ENCODE peak calls at places on chromosomes 3 and 15, in four cellular contexts. I is HAP-1, L is uterus, C is fibroblast of the aortic adventitia. V is an unnamed sample.

GRCh38 chr3:122754867-122755835 is 38.5 kb downstream of the HSPBAP1 start:
- DNase-seq in I (peak; percentile 51), C (peak; percentile 52), L (no peak), V (no peak)

GRCh38 chr15:51589881-51590570 is 32.5 kb downstream of the DMXL2 start:
- DNase-seq in I (no peak), C (no peak), L (no peak), V (no peak)

GRCh38 chr3:89787995-89788394 is 680.6 kb downstream of the EPHA3 start:
- DNase-seq in C (no peak), L (no peak), I (no peak), V (no peak)

GRCh38 chr15:79680721-79681120 is 216.1 kb downstream of the MTHFS start:
- DNase-seq in L (no peak), C (peak; percentile 66), I (no peak), V (peak; percentile 28)

GRCh38 chr15:101445562-101446526 is 43.7 kb downstream of the PCSK6 start:
- DNase-seq in L (no peak), C (peak; percentile 71), I (no peak), V (no peak)

GRCh38 chr15:61195116-61196002 is 33.7 kb downstream of the RORA start:
- DNase-seq in I (peak; percentile 51), L (no peak), C (peak; percentile 55), V (no peak)

GRCh38 chr3:195162033-195162669 is 108.8 kb downstream of the XXYLT1 start:
- DNase-seq in L (no peak), I (no peak), C (no peak), V (no peak)

GRCh38 chr3:144142151-144142855 is 170.7 kb downstream of the DIPK2A start:
- DNase-seq in I (no peak), L (peak; percentile 16), C (peak; percentile 48), V (no peak)

GRCh38 chr3:45659661-45660566 is 29.3 kb upstream of the SACM1L start:
- DNase-seq in C (peak; percentile 94), I (peak; percentile 52), L (peak; percentile 79), V (no peak)

GRCh38 chr3:113161661-113162060 is 49.7 kb upstream of the BOC start:
- DNase-seq in C (no peak), L (no peak), I (no peak), V (no peak)

GRCh38 chr3:125055165-125055912 is 458 bp downstream of the HEG1 start:
- DNase-seq in C (peak; percentile 37), L (peak; percentile 56), I (no peak), V (no peak)

GRCh38 chr3:50464578-50464977 is 38.9 kb downstream of the CACNA2D2 start:
- DNase-seq in C (no peak), I (no peak), L (no peak), V (no peak)

GRCh38 chr3:116473602-116474001 is 28.3 kb upstream of the LSAMP start:
- DNase-seq in I (no peak), L (no peak), C (no peak), V (peak; percentile 6)

GRCh38 chr3:55556622-55557531 is 69.8 kb upstream of the WNT5A start:
- DNase-seq in I (peak; percentile 70), L (no peak), C (no peak), V (no peak)

GRCh38 chr15:72011291-72011940 is 106.5 kb downstream of the MYO9A start:
- DNase-seq in C (peak; percentile 1), I (peak; percentile 63), L (no peak), V (peak; percentile 3)

GRCh38 chr3:126837773-126838172 is 133.7 kb downstream of the CHCHD6 start:
- DNase-seq in C (no peak), I (no peak), L (no peak), V (no peak)

GRCh38 chr15:33007295-33007855 is 187.1 kb downstream of the FMN1 start:
- DNase-seq in C (peak; percentile 58), I (peak; percentile 15), L (no peak), V (peak; percentile 75)

GRCh38 chr3:157176108-157176507 is 16.2 kb upstream of the CCNL1 start:
- DNase-seq in L (no peak), C (peak; percentile 50), I (no peak), V (no peak)

GRCh38 chr15:100588638-100589242 is 13.2 kb downstream of the LINS1 start:
- DNase-seq in L (no peak), C (peak; percentile 5), I (no peak), V (no peak)

GRCh38 chr15:22902981-22903380 is 64.5 kb downstream of the NIPA2 start:
- DNase-seq in C (no peak), L (no peak), I (no peak), V (no peak)

GRCh38 chr15:95024388-95024787 is 793.0 kb downstream of the MCTP2 start:
- DNase-seq in C (peak; percentile 14), L (no peak), I (peak; percentile 5), V (no peak)

GRCh38 chr3:132417695-132418520 is 606 bp downstream of the DNAJC13 start:
- DNase-seq in L (no peak), C (peak; percentile 71), I (peak; percentile 76), V (no peak)

GRCh38 chr3:157335677-157336076 is 101.0 kb upstream of the PTX3 start:
- DNase-seq in L (no peak), I (no peak), C (peak; percentile 49), V (peak; percentile 47)

GRCh38 chr15:56082263-56082761 is 88.9 kb upstream of the NEDD4 start:
- DNase-seq in I (no peak), C (no peak), L (no peak), V (no peak)

GRCh38 chr3:125072310-125072709 is 16.5 kb upstream of the HEG1 start:
- DNase-seq in C (peak; percentile 28), L (no peak), I (no peak), V (no peak)

GRCh38 chr3:30752961-30753360 is 141.5 kb downstream of the GADL1 start:
- DNase-seq in L (no peak), I (no peak), C (peak; percentile 84), V (no peak)

GRCh38 chr3:194058189-194058571 is 77.8 kb upstream of the HES1 start:
- DNase-seq in L (peak; percentile 38), C (peak; percentile 46), I (peak; percentile 81), V (no peak)

GRCh38 chr15:78056714-78057269 is 20.7 kb downstream of the TBC1D2B start:
- DNase-seq in C (peak; percentile 69), I (no peak), L (no peak), V (no peak)
- H3K4me3 ChIP-seq in C (no peak overlapping the region), I (no peak overlapping the region), L (no peak overlapping the region), V (peak overlapping the region; percentile 6)

GRCh38 chr15:98442379-98442833 is 205.9 kb upstream of the IGF1R start:
- DNase-seq in I (peak; percentile 64), L (peak; percentile 39), C (peak; percentile 81), V (peak; percentile 43)
- H3K4me3 ChIP-seq in I (no peak overlapping the region), L (no peak overlapping the region), C (no peak overlapping the region), V (no peak overlapping the region)

GRCh38 chr15:40291088-40291574 is 8.3 kb upstream of the ANKRD63 start:
- DNase-seq in C (peak; percentile 56), I (no peak), L (peak; percentile 36), V (no peak)
- H3K4me3 ChIP-seq in C (peak overlapping the region; percentile 49), I (no peak overlapping the region), L (peak overlapping the region; percentile 25), V (no peak overlapping the region)

GRCh38 chr15:41501961-41502786 is 8.5 kb downstream of the ITPKA start:
- DNase-seq in I (no peak), C (no peak), L (no peak), V (no peak)

GRCh38 chr15:41502787-41503668 is 9.4 kb downstream of the ITPKA start:
- DNase-seq in L (no peak), I (no peak), C (no peak), V (no peak)

GRCh38 chr15:41503669-41504010 is 10.0 kb downstream of the ITPKA start:
- DNase-seq in C (no peak), L (no peak), I (no peak), V (no peak)

GRCh38 chr15:41499109-41499851 is 5.6 kb downstream of the ITPKA start:
- DNase-seq in I (no peak), L (no peak), C (no peak), V (no peak)

GRCh38 chr15:41501191-41501917 is 7.7 kb downstream of the ITPKA start:
- DNase-seq in L (no peak), C (no peak), I (no peak), V (no peak)
- H3K4me3 ChIP-seq in L (no peak overlapping the region), C (no peak overlapping the region), I (no peak overlapping the region), V (peak overlapping the region; percentile 4)